ENCODE peak calls at places on chromosomes 3 and 15, in seven cellular contexts. B is mesenteric fat pad; D is heart right ventricle; G is NCI-H1417; X is cardiac muscle cell; P is activated T-helper 1 cell treated with anti-CD3 and anti-CD28 coated beads, Interleukin-12 subunit alpha, Interleukin-12 subunit beta, Interleukin-2, Interleukin-4 antibody, amounts not matched to agents 30 ng/mL and 10 ng/mL and 1 ng/mL, durations not matched to agents 14 hours and 24 hours and 36 hours; M is transverse colon. F is an unnamed sample.

GRCh38 chr3:197028711-197029510 is 706 bp downstream of the MELTF start:
- DNase-seq in P (no peak), B (peak), D (no peak), M (peak), G (peak), X (peak), F (no peak)

GRCh38 chr3:6867269-6867668 is 6.4 kb downstream of the GRM7 start:
- DNase-seq in B (no peak), G (no peak), P (no peak), X (no peak), D (no peak), M (no peak), F (no peak)

GRCh38 chr3:102114264-102114979 is 265.1 kb downstream of the NFKBIZ start:
- DNase-seq in X (peak), M (no peak), P (peak), D (no peak), B (no peak), G (no peak), F (no peak)

GRCh38 chr3:170454468-170454867 is 35.8 kb downstream of the CLDN11 start:
- DNase-seq in G (no peak), M (no peak), B (no peak), D (peak), P (no peak), X (no peak), F (no peak)

GRCh38 chr3:11995061-11995460 is 9.1 kb upstream of the SYN2 start:
- DNase-seq in G (peak), P (no peak), X (no peak), B (no peak), M (no peak), D (no peak), F (no peak)

GRCh38 chr15:68640791-68641331 is 62.1 kb downstream of the CORO2B start:
- DNase-seq in D (peak), G (peak), B (peak), P (no peak), X (no peak), M (no peak), F (no peak)

GRCh38 chr15:69131362-69132215 is 28.8 kb upstream of the GLCE start:
- DNase-seq in G (no peak), M (no peak), X (no peak), D (no peak), B (no peak), P (no peak), F (no peak)

GRCh38 chr15:46815765-46816164 is 901.5 kb upstream of the SEMA6D start:
- DNase-seq in D (peak), G (peak), B (no peak), X (no peak), P (no peak), M (peak), F (peak)

GRCh38 chr15:49137861-49138260 is 17.5 kb downstream of the COPS2 start:
- DNase-seq in B (no peak), D (no peak), G (no peak), P (no peak), X (no peak), M (no peak), F (no peak)

GRCh38 chr15:59160880-59161593 is 45.6 kb upstream of the LDHAL6B start:
- DNase-seq in B (no peak), D (no peak), X (peak), M (no peak), G (peak), P (no peak), F (peak)

GRCh38 chr15:36062357-36062756 is 516.4 kb upstream of the DPH6 start:
- DNase-seq in B (no peak), X (peak), P (no peak), M (no peak), D (no peak), G (no peak), F (no peak)

GRCh38 chr3:185060655-185061054 is 92.2 kb downstream of the C3orf70 start:
- DNase-seq in B (no peak), G (no peak), M (no peak), D (no peak), P (no peak), X (no peak), F (no peak)

GRCh38 chr3:170808041-170808440 is 62.0 kb downstream of the RPL22L1 start:
- DNase-seq in G (no peak), M (no peak), P (no peak), X (peak), B (no peak), D (no peak), F (peak)

GRCh38 chr3:64267774-64268604 is 42.7 kb upstream of the PRICKLE2 start:
- DNase-seq in M (peak), G (peak), B (no peak), P (no peak), X (peak), D (peak), F (peak)

GRCh38 chr3:14460342-14461005 is 58.1 kb downstream of the SLC6A6 start:
- DNase-seq in P (no peak), M (peak), B (no peak), X (peak), G (no peak), D (peak), F (peak)

GRCh38 chr3:137097852-137098251 is 140.1 kb downstream of the IL20RB start:
- DNase-seq in D (no peak), G (no peak), X (no peak), P (no peak), B (no peak), M (no peak), F (no peak)

GRCh38 chr3:5321941-5322340 is 134.4 kb downstream of the EDEM1 start:
- DNase-seq in G (no peak), M (no peak), X (no peak), P (no peak), D (no peak), B (no peak), F (no peak)

F was measured in Daoy.